ENCODE peak calls at places on chromosomes 11 and 22, in eight cellular contexts. One of them, this sample, is unnamed.

GRCh38 chr11:12182650-12183511 is 72.5 kb downstream of the MICAL2 start:
- DNase-seq in uterus: peak; percentile 87
- DNase-seq in IMR-90: peak; percentile 98
- DNase-seq in Peyer's patch: no peak
- DNase-seq in heart left ventricle: no peak
- DNase-seq in breast epithelium: no peak
- DNase-seq in A549: peak; percentile 89
- DNase-seq in testis: peak; percentile 71
- DNase-seq in this sample: no peak

GRCh38 chr22:39699631-39700348 is 129.2 kb downstream of the CACNA1I start:
- DNase-seq in IMR-90: no peak
- DNase-seq in uterus: no peak
- DNase-seq in A549: no peak
- DNase-seq in breast epithelium: no peak
- DNase-seq in heart left ventricle: peak; percentile 60
- DNase-seq in testis: no peak
- DNase-seq in Peyer's patch: no peak
- DNase-seq in this sample: no peak

GRCh38 chr11:35377262-35377661 is 42.1 kb downstream of the SLC1A2 start:
- DNase-seq in testis: no peak
- DNase-seq in IMR-90: no peak
- DNase-seq in uterus: no peak
- DNase-seq in breast epithelium: no peak
- DNase-seq in Peyer's patch: no peak
- DNase-seq in A549: no peak
- DNase-seq in heart left ventricle: no peak
- DNase-seq in this sample: no peak

GRCh38 chr11:129992161-129992944 is 10.3 kb downstream of the PRDM10 start:
- DNase-seq in IMR-90: peak; percentile 22
- DNase-seq in A549: peak; percentile 20
- DNase-seq in Peyer's patch: peak; percentile 26
- DNase-seq in uterus: peak; percentile 27
- DNase-seq in testis: no peak
- DNase-seq in heart left ventricle: no peak
- DNase-seq in breast epithelium: no peak
- DNase-seq in this sample: no peak

GRCh38 chr11:60422609-60423008 is 6.8 kb upstream of the MS4A5 start:
- DNase-seq in heart left ventricle: no peak
- DNase-seq in breast epithelium: no peak
- DNase-seq in uterus: no peak
- DNase-seq in testis: no peak
- DNase-seq in IMR-90: no peak
- DNase-seq in A549: no peak
- DNase-seq in Peyer's patch: no peak
- DNase-seq in this sample: no peak

GRCh38 chr11:17610402-17610894 is 63.4 kb downstream of the OTOG start:
- DNase-seq in IMR-90: no peak
- DNase-seq in breast epithelium: no peak
- DNase-seq in uterus: no peak
- DNase-seq in heart left ventricle: peak; percentile 55
- DNase-seq in A549: no peak
- DNase-seq in Peyer's patch: no peak
- DNase-seq in testis: no peak
- DNase-seq in this sample: no peak

GRCh38 chr11:88377151-88377550 is 39.6 kb upstream of the CTSC start:
- DNase-seq in heart left ventricle: no peak
- DNase-seq in breast epithelium: no peak
- DNase-seq in A549: no peak
- DNase-seq in uterus: no peak
- DNase-seq in Peyer's patch: no peak
- DNase-seq in testis: no peak
- DNase-seq in IMR-90: peak; percentile 67
- DNase-seq in this sample: no peak

GRCh38 chr11:3632070-3632660 is 9.6 kb downstream of the ART5 start:
- DNase-seq in uterus: no peak
- DNase-seq in IMR-90: no peak
- DNase-seq in Peyer's patch: no peak
- DNase-seq in breast epithelium: no peak
- DNase-seq in testis: no peak
- DNase-seq in heart left ventricle: no peak
- DNase-seq in A549: no peak
- DNase-seq in this sample: no peak

GRCh38 chr22:42856179-42856864 is 751 bp downstream of the ARFGAP3 start:
- DNase-seq in Peyer's patch: peak; percentile 37
- DNase-seq in breast epithelium: no peak
- DNase-seq in uterus: peak; percentile 40
- DNase-seq in A549: no peak
- DNase-seq in IMR-90: peak; percentile 22
- DNase-seq in heart left ventricle: peak; percentile 79
- DNase-seq in testis: peak; percentile 69
- DNase-seq in this sample: no peak

GRCh38 chr11:75337195-75337654 is 14.2 kb downstream of the ARRB1 start:
- DNase-seq in Peyer's patch: no peak
- DNase-seq in uterus: no peak
- DNase-seq in breast epithelium: no peak
- DNase-seq in heart left ventricle: no peak
- DNase-seq in IMR-90: peak; percentile 60
- DNase-seq in testis: no peak
- DNase-seq in A549: peak; percentile 50
- DNase-seq in this sample: no peak

GRCh38 chr11:133950874-133951483 is 5.8 kb downstream of the IGSF9B start:
- DNase-seq in Peyer's patch: no peak
- DNase-seq in IMR-90: no peak
- DNase-seq in testis: no peak
- DNase-seq in heart left ventricle: peak; percentile 70
- DNase-seq in uterus: no peak
- DNase-seq in A549: no peak
- DNase-seq in breast epithelium: no peak
- DNase-seq in this sample: no peak
- H3K27ac ChIP-seq in Peyer's patch: no peak overlapping the region
- H3K27ac ChIP-seq in IMR-90: no peak overlapping the region
- H3K27ac ChIP-seq in testis: peak overlapping the region; percentile 64
- H3K27ac ChIP-seq in heart left ventricle: peak overlapping the region; percentile 98
- H3K27ac ChIP-seq in uterus: peak overlapping the region; percentile 63
- H3K27ac ChIP-seq in A549: no peak overlapping the region
- H3K27ac ChIP-seq in breast epithelium: peak overlapping the region; percentile 25
- H3K27ac ChIP-seq in this sample: peak overlapping the region; percentile 79

GRCh38 chr22:25390297-25391240 is 171.1 kb downstream of the CRYBB2 start:
- DNase-seq in A549: no peak
- DNase-seq in heart left ventricle: no peak
- DNase-seq in IMR-90: no peak
- DNase-seq in uterus: no peak
- DNase-seq in breast epithelium: no peak
- DNase-seq in testis: no peak
- DNase-seq in Peyer's patch: no peak
- DNase-seq in this sample: no peak

GRCh38 chr22:25389541-25389919 is 170.1 kb downstream of the CRYBB2 start:
- DNase-seq in A549: no peak
- DNase-seq in uterus: no peak
- DNase-seq in IMR-90: no peak
- DNase-seq in Peyer's patch: no peak
- DNase-seq in heart left ventricle: no peak
- DNase-seq in breast epithelium: no peak
- DNase-seq in testis: no peak
- DNase-seq in this sample: no peak

GRCh38 chr22:25386538-25386884 is 167.1 kb downstream of the CRYBB2 start:
- DNase-seq in Peyer's patch: no peak
- DNase-seq in testis: no peak
- DNase-seq in IMR-90: no peak
- DNase-seq in breast epithelium: no peak
- DNase-seq in A549: no peak
- DNase-seq in uterus: no peak
- DNase-seq in heart left ventricle: no peak
- DNase-seq in this sample: no peak

GRCh38 chr22:25388866-25389540 is 169.6 kb downstream of the CRYBB2 start:
- DNase-seq in testis: no peak
- DNase-seq in heart left ventricle: no peak
- DNase-seq in breast epithelium: no peak
- DNase-seq in A549: no peak
- DNase-seq in IMR-90: no peak
- DNase-seq in Peyer's patch: no peak
- DNase-seq in uterus: no peak
- DNase-seq in this sample: no peak

DNA sequence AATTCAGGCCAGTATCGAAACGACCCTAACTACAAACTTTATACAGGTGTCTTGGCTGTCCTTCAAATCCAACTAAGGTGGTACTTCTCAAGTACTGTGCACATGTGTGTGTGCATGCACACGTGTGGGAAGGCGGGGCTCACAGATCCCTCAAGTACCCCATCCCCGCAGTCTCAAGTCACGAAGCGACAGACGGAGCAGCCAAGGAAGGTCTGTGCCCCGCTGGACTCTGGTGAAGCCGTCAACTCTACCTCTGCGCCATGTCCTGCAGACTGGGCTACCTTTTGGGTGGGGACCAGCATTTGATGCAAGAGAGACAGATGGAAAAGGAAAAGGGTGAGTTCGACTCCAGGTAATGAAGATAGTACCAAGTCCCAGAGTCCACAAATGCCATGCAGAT is 169.0 kb downstream of the CRYBB2 start:
- DNase-seq in IMR-90: no peak
- DNase-seq in uterus: no peak
- DNase-seq in Peyer's patch: no peak
- DNase-seq in A549: no peak
- DNase-seq in breast epithelium: no peak
- DNase-seq in testis: no peak
- DNase-seq in heart left ventricle: no peak
- DNase-seq in this sample: no peak
- TF ChIP-seq POLR2A in IMR-90: no peak
- TF ChIP-seq POLR2A in uterus: no peak
- TF ChIP-seq POLR2A in Peyer's patch: no peak
- TF ChIP-seq POLR2A in A549: no peak
- TF ChIP-seq POLR2A in breast epithelium: no peak
- TF ChIP-seq POLR2A in testis: no peak
- TF ChIP-seq POLR2A in heart left ventricle: no peak
- TF ChIP-seq POLR2A in this sample: no peak

DNA sequence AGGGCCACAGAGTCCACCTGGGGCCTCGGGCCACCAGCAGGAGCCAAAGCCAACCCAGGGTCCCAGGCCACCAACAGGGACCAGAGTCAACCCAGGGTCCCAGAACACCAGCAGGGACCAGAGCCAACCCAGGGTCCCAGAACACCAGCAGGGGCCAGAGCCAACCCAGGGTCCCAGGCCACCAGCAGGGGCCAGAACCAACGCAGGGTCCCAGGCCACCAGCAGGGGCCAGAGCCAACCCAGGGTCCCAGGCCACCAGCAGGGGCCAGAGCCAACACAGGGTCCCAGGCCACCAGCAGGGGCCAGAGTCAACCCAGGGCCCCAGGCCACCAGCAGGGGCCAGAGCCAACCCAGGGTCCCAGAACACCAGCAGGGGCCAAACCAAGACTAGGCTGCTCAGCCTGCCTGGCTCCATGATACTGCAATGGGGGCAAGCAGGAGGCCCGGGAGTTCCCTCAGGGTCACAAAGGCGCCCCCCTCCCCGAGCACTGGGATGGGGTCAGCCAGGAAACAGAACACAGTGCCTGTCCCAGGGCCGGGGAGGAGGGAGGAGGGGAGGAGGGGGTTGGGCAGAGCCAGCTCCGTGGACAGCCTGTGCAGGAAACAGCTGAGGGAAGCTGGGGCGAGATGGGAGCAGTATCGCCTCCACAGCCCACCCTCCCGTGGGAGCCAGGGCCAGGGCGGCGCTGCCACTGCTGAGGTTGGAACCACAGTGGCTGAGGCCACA is 62.0 kb upstream of the PRR5 start:
- DNase-seq in Peyer's patch: no peak
- DNase-seq in breast epithelium: no peak
- DNase-seq in heart left ventricle: no peak
- DNase-seq in A549: no peak
- DNase-seq in testis: no peak
- DNase-seq in IMR-90: no peak
- DNase-seq in uterus: no peak
- DNase-seq in this sample: no peak
- H3K27ac ChIP-seq in Peyer's patch: no peak overlapping the region
- H3K27ac ChIP-seq in breast epithelium: peak overlapping the region; percentile 77
- H3K27ac ChIP-seq in heart left ventricle: no peak overlapping the region
- H3K27ac ChIP-seq in A549: no peak overlapping the region
- H3K27ac ChIP-seq in testis: no peak overlapping the region
- H3K27ac ChIP-seq in IMR-90: no peak overlapping the region
- H3K27ac ChIP-seq in uterus: no peak overlapping the region
- H3K27ac ChIP-seq in this sample: peak overlapping the region; percentile 71

GRCh38 chr11:47377571-47378010 is 756 bp downstream of the SPI1 start:
- DNase-seq in uterus: no peak
- DNase-seq in heart left ventricle: no peak
- DNase-seq in IMR-90: no peak
- DNase-seq in A549: no peak
- DNase-seq in Peyer's patch: no peak
- DNase-seq in testis: no peak
- DNase-seq in breast epithelium: no peak
- DNase-seq in this sample: no peak

GRCh38 chr11:47375546-47376085 is 2.7 kb downstream of the SPI1 start:
- DNase-seq in breast epithelium: no peak
- DNase-seq in heart left ventricle: no peak
- DNase-seq in Peyer's patch: no peak
- DNase-seq in uterus: no peak
- DNase-seq in testis: no peak
- DNase-seq in A549: no peak
- DNase-seq in IMR-90: no peak
- DNase-seq in this sample: no peak

GRCh38 chr11:47376183-47376542 is 2.2 kb downstream of the SPI1 start:
- DNase-seq in breast epithelium: no peak
- DNase-seq in IMR-90: no peak
- DNase-seq in testis: no peak
- DNase-seq in uterus: no peak
- DNase-seq in A549: no peak
- DNase-seq in Peyer's patch: no peak
- DNase-seq in heart left ventricle: no peak
- DNase-seq in this sample: no peak

GRCh38 chr11:47378011-47378835 is at the start of gene SPI1:
- DNase-seq in IMR-90: no peak
- DNase-seq in heart left ventricle: peak; percentile 83
- DNase-seq in Peyer's patch: peak; percentile 89
- DNase-seq in A549: no peak
- DNase-seq in testis: peak; percentile 47
- DNase-seq in breast epithelium: no peak
- DNase-seq in uterus: no peak
- DNase-seq in this sample: no peak

DNA sequence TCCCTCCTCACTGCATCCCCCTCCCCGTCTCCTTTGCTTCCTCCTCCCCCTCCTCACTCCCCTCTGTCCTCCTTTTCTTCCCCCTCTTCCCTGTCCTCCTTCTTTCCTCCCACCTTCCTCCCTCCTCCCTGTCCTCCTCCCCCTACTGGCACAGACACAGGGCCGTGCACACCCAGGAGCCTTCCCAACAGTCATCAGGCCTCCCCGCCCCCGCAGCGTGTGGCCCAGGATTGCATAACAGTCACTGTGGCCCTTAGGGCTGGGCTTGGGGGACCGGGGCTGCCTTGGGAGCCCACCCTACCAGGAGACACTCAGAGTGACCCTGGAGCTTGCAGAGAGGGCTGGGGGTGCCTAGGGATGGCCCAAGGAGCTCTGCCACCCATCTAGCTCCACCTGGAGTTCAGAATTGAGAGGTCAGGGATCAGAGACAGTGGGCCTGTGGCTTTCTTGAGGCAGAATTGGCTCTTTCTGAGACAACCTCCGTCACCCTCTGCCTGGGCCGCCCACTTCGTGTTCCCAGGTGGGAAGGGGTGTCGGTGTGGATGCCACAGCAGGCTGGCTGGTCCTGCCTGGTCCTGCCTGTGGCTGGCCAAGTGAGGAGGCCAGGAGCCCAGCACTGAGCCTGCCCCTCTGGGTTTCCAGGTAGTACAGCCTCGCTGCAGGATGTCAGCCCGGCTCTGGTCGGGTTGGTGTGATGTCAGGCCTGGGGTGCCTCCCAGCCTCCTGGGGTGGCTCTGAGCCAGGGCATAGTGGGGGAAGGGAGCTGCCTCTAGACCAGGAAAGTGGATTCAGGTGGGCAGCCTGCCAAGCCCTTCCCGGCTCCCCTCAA is 1.6 kb downstream of the SPI1 start:
- DNase-seq in IMR-90: no peak
- DNase-seq in A549: no peak
- DNase-seq in uterus: no peak
- DNase-seq in heart left ventricle: peak; percentile 84
- DNase-seq in breast epithelium: no peak
- DNase-seq in testis: no peak
- DNase-seq in Peyer's patch: peak; percentile 55
- DNase-seq in this sample: no peak
- TF ChIP-seq POLR2A in IMR-90: no peak
- TF ChIP-seq POLR2A in A549: peak; percentile 7
- TF ChIP-seq POLR2A in uterus: no peak
- TF ChIP-seq POLR2A in heart left ventricle: no peak
- TF ChIP-seq POLR2A in breast epithelium: no peak
- TF ChIP-seq POLR2A in testis: no peak
- TF ChIP-seq POLR2A in Peyer's patch: no peak
- TF ChIP-seq POLR2A in this sample: no peak

This sample was measured in esophagus squamous epithelium.